ENCODE peak calls at places on chromosomes 12 and 14, in five cellular contexts. S, D, L, Y and U are unnamed samples.

GRCh38 chr14:68610251-68610793 is 182.5 kb downstream of the ZFP36L1 start:
- DNase-seq in D (peak), L (no peak), S (peak), Y (peak), U (no peak)

GRCh38 chr14:72528059-72528950 is 365.6 kb downstream of the DPF3 start:
- DNase-seq in L (no peak), S (no peak), Y (peak), D (no peak), U (no peak)

GRCh38 chr12:102169922-102170698 is 27.5 kb downstream of the PMCH start:
- DNase-seq in Y (peak), D (peak), L (peak), S (no peak), U (no peak)

GRCh38 chr12:112822056-112822455 is 30.5 kb downstream of the RPH3A start:
- DNase-seq in L (no peak), Y (no peak), S (peak), D (no peak), U (no peak)

GRCh38 chr14:80390911-80391310 is 179.6 kb upstream of the DIO2 start:
- DNase-seq in S (no peak), Y (peak), L (peak), D (no peak), U (no peak)

GRCh38 chr12:118763239-118763638 is 218.1 kb upstream of the SRRM4 start:
- DNase-seq in Y (no peak), D (no peak), L (no peak), S (no peak), U (no peak)

GRCh38 chr14:50055461-50056228 is 60.7 kb downstream of the VCPKMT start:
- DNase-seq in Y (no peak), S (no peak), L (peak), D (peak), U (no peak)

GRCh38 chr14:58238252-58239247 is 6.1 kb upstream of the PSMA3 start:
- DNase-seq in L (peak), S (no peak), D (peak), Y (no peak), U (no peak)

GRCh38 chr14:98564541-98564940 is 707.5 kb downstream of the BCL11B start:
- DNase-seq in L (no peak), D (no peak), S (no peak), Y (no peak), U (no peak)

GRCh38 chr12:123398918-123399617 is 15.1 kb downstream of the KMT5A start:
- DNase-seq in Y (no peak), S (no peak), D (no peak), L (no peak), U (no peak)

GRCh38 chr12:85626031-85626781 is 210.0 kb downstream of the RASSF9 start:
- DNase-seq in Y (peak), S (no peak), D (no peak), L (peak), U (no peak)

GRCh38 chr12:104358353-104359003 is 54.9 kb downstream of the EID3 start:
- DNase-seq in L (peak), Y (peak), D (peak), S (no peak), U (peak)

GRCh38 chr14:52068741-52069616 is at the start of gene NID2:
- DNase-seq in Y (peak), D (peak), L (peak), S (peak), U (peak)

GRCh38 chr14:31159682-31160296 is 47.8 kb downstream of the HECTD1 start:
- DNase-seq in Y (peak), S (no peak), D (no peak), L (no peak), U (no peak)

GRCh38 chr12:127485528-127485927 is 781.4 kb upstream of the TMEM132C start:
- DNase-seq in S (no peak), Y (peak), L (no peak), D (no peak), U (no peak)

GRCh38 chr14:104296388-104297312 is 158.3 kb downstream of the KIF26A start:
- DNase-seq in Y (no peak), L (peak), S (peak), D (no peak), U (no peak)

GRCh38 chr14:68576496-68577244 is 216.2 kb downstream of the ZFP36L1 start:
- DNase-seq in Y (peak), L (peak), D (no peak), S (no peak), U (no peak)

GRCh38 chr12:92764820-92765219 is 62.0 kb downstream of the PLEKHG7 start:
- DNase-seq in L (no peak), D (no peak), S (no peak), Y (no peak), U (no peak)

GRCh38 chr12:86613306-86613705 is 357.1 kb upstream of the MGAT4C start:
- DNase-seq in Y (no peak), L (peak), D (no peak), S (no peak), U (no peak)

GRCh38 chr12:57983150-57983857 is 41.9 kb downstream of the ATP23 start:
- DNase-seq in D (peak), S (no peak), L (peak), Y (peak), U (no peak)

GRCh38 chr12:91493308-91493707 is 310.7 kb upstream of the DCN start:
- DNase-seq in Y (peak), S (no peak), D (no peak), L (peak), U (no peak)

GRCh38 chr14:70714055-70714550 is 72.4 kb downstream of the TTC9 start:
- DNase-seq in L (peak), S (no peak), D (peak), Y (peak), U (peak)

GRCh38 chr12:31057671-31058070 is 16.0 kb upstream of the DDX11 start:
- DNase-seq in L (no peak), Y (no peak), S (no peak), D (no peak), U (no peak)

GRCh38 chr12:40158592-40159111 is 52.8 kb upstream of the SLC2A13 start:
- DNase-seq in L (no peak), D (peak), S (no peak), Y (no peak), U (no peak)

GRCh38 chr12:73632661-73633060 is 905.0 kb upstream of the ATXN7L3B start:
- DNase-seq in L (no peak), D (no peak), S (no peak), Y (no peak), U (no peak)

GRCh38 chr14:94176808-94177207 is 2.7 kb downstream of the PPP4R4 start:
- DNase-seq in S (no peak), D (no peak), Y (no peak), L (no peak), U (no peak)

GRCh38 chr14:64788706-64789105 is 84.5 kb downstream of the PLEKHG3 start:
- DNase-seq in Y (peak), L (peak), D (no peak), S (no peak), U (no peak)

GRCh38 chr14:79910086-79910485 is 301.2 kb downstream of the DIO2 start:
- DNase-seq in S (no peak), Y (no peak), D (no peak), L (no peak), U (no peak)

GRCh38 chr12:66600805-66601392 is 78.0 kb downstream of the GRIP1 start:
- DNase-seq in L (no peak), S (no peak), Y (no peak), D (no peak), U (no peak)

GRCh38 chr14:95480887-95481226 is 35.6 kb downstream of the SYNE3 start:
- DNase-seq in L (no peak), S (no peak), Y (no peak), D (no peak), U (no peak)

GRCh38 chr12:90995041-90995440 is 9.7 kb downstream of the EPYC start:
- DNase-seq in S (no peak), L (no peak), Y (no peak), D (no peak), U (no peak)

GRCh38 chr14:52348796-52349195 is 34.7 kb downstream of the PTGER2 start:
- DNase-seq in D (no peak), L (no peak), S (no peak), Y (peak), U (no peak)

GRCh38 chr12:41919526-41920305 is 225.0 kb downstream of the GXYLT1 start:
- DNase-seq in Y (no peak), L (no peak), S (no peak), D (no peak), U (no peak)

GRCh38 chr12:15899282-15899870 is 11.8 kb upstream of the DERA start:
- DNase-seq in S (no peak), D (no peak), Y (peak), L (peak), U (no peak)

GRCh38 chr14:53062856-53063255 is 90.3 kb downstream of the DDHD1 start:
- DNase-seq in S (no peak), D (no peak), Y (no peak), L (no peak), U (no peak)

GRCh38 chr14:88904864-88905263 is 80.4 kb downstream of the TTC8 start:
- DNase-seq in L (no peak), D (no peak), Y (no peak), S (no peak), U (no peak)

DNA sequence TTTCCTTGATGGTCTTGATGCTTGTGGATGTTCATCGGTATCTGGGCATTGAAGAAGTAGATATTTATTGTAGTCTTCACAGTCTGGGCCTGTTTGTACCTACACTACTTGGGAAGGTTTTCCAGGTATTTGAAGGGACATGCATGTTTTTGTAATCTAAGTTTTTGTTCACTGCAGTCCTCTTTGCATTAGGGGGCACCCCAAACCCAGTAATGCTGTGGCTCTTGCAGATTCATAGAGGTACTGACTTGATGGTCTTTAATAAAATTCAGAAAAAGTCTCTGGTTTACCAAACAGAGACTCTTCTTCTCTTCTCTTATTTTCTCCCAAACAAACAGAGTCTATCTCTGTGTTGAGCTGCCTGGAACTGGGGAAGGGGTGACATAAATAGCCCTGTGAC is 150.9 kb upstream of the SLC16A7 start:
- DNase-seq in L (peak), Y (peak), S (no peak), D (peak), U (no peak)
- TF ChIP-seq CTCF in L (no peak), Y (peak), S (no peak), D (peak), U (peak)

DNA sequence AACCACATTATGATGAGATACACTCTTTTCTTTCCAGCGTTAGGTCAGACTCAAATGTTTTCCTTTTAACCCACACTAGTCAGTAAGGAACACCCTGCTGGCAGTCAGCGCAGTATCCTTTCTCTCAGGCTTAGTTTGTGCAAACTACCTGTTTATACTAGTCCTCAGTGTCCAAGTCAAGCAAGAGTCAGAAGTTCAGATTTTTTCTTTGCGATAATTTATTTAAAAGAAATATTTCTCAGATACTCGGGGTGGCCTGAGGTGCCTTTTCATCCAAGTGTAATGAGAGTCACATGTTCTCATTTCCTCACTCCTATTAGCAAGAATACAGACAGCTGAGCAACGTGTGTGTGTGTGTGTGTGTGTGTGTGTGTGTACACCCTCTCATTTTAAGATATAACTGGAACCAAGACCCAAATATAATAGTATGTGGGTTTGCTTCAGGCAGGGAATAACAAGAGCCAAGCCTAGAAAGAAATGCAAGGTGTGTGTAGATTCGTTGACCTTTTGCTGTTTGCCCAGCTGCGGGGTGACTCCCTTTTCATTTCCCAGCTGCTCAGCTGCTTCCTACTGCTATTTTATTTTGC is 182.7 kb downstream of the KICS2 start:
- DNase-seq in D (peak), L (peak), Y (no peak), S (no peak), U (no peak)
- TF ChIP-seq CTCF in D (no peak), L (no peak), Y (no peak), S (no peak), U (no peak)

DNA sequence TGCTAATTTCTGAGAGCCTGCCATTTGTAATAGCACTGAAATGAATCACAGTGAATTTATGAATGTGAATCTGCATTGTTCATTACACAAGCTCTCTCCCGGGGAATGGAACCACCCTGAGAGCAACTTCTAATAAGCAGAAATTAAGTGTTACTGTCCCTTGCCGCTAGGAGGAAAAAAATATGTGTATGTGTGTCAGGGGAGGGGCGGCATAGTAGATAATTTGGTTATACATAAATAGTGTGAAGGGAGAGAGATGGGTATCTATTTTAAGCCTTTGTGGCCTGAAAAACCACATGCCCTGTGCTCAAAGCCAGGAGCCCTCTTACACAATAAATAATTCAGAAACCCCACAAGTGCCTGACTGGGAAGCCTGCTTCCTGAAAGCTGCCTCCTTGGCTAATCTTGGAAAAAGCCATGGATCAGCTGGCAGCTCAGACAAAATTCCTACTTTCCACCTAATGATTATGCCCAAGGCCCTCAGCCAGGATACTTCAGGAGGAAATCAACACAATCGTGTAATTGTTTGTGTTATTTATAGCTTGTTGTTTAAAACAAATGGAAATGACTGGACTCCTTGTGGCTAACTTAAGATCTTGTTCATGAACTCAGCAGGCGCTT is 366.2 kb upstream of the KITLG start:
- DNase-seq in D (no peak), Y (no peak), L (peak), S (no peak), U (no peak)
- TF ChIP-seq CTCF in D (no peak), Y (no peak), L (no peak), S (no peak), U (no peak)

GRCh38 chr12:52942914-52943207 is 6.1 kb upstream of the KRT18 start:
- DNase-seq in D (no peak), S (no peak), L (no peak), Y (no peak), U (no peak)
- TF ChIP-seq CTCF in D (no peak), S (no peak), L (no peak), Y (no peak), U (no peak)

GRCh38 chr14:38608244-38608643 is 352.4 kb upstream of the CLEC14A start:
- DNase-seq in L (no peak), Y (no peak), D (no peak), S (no peak), U (no peak)

GRCh38 chr14:38605193-38606114 is 349.6 kb upstream of the CLEC14A start:
- DNase-seq in D (no peak), L (peak), Y (peak), S (no peak), U (no peak)
- TF ChIP-seq CTCF in D (no peak), L (peak), Y (peak), S (no peak), U (peak)